ENCODE peak calls at places on chromosome 3, in four cellular contexts. E is glutamatergic neuron, W is fibroblast of pulmonary artery, K is neural crest cell. R is an unnamed sample.

GRCh38 chr3:147619925-147620580 is 210.9 kb downstream of the ZIC1 start:
- DNase-seq in E (no peak), W (no peak), K (no peak), R (peak)

GRCh38 chr3:181782306-181782924 is 70.7 kb downstream of the SOX2 start:
- DNase-seq in E (no peak), W (peak), K (no peak), R (no peak)

GRCh38 chr3:76869726-76870414 is 170.0 kb upstream of the ROBO2 start:
- DNase-seq in E (no peak), W (no peak), K (no peak), R (no peak)

GRCh38 chr3:123635220-123635619 is 50.4 kb upstream of the HACD2 start:
- DNase-seq in E (no peak), W (no peak), K (no peak), R (no peak)

GRCh38 chr3:170809021-170809974 is 60.7 kb downstream of the RPL22L1 start:
- DNase-seq in E (no peak), W (peak), K (peak), R (peak)

GRCh38 chr3:71251156-71251775 is 332.3 kb downstream of the FOXP1 start:
- DNase-seq in E (no peak), W (peak), K (no peak), R (no peak)

GRCh38 chr3:195802261-195802701 is 9.4 kb downstream of the MUC4 start:
- DNase-seq in E (no peak), W (no peak), K (no peak), R (no peak)

GRCh38 chr3:3160826-3161225 is 18.7 kb downstream of the CRBN start:
- DNase-seq in E (no peak), W (no peak), K (no peak), R (no peak)

GRCh38 chr3:64444619-64445317 is 219.5 kb upstream of the PRICKLE2 start:
- DNase-seq in E (no peak), W (no peak), K (no peak), R (peak)
- TF ChIP-seq CTCF in E (no peak), W (no peak), K (no peak), R (no peak)

GRCh38 chr3:63364909-63365308 is 86.8 kb downstream of the SYNPR start:
- DNase-seq in E (peak), W (no peak), K (no peak), R (peak)
- TF ChIP-seq CTCF in E (peak), W (peak), K (peak), R (peak)

DNA sequence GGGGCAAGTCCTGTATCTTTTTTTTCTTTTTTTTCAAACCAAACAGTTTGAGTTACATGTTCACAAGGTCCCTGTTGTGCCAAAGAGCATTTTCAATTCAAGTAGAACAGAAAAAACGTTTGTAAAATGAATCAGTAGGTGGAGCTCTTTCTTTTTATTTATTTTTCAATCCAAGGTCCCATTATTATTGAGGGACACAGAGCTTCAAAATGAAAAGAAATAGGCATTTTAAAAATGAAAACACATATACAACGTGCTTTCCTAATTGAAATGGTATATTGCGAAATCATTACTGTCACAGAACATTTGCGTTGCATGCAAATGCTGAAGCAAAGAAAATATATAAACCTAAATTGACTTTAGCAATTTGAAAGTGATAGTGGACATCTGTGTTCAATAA is 711.0 kb downstream of the MECOM start:
- DNase-seq in E (no peak), W (peak), K (no peak), R (no peak)
- TF ChIP-seq CTCF in E (no peak), W (peak), K (peak), R (no peak)

DNA sequence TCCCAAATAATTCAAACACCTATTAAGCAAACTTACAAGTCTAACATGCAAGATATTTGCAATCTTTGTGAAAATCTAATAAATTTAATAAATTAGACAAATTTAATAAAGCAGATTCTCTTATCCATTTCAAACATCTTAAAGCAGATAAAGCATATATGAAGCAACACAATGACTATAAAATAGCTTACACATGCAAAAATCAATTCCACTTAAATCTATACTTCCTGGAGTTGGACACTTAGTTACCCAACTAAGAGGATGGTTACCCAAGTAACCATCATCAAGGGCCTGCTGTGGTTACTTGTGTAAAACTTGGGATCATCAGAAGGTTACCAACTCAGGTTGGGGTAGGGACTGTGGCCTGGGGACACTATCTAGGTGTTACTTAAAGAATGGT is 206.8 kb downstream of the CD47 start:
- DNase-seq in E (no peak), W (no peak), K (no peak), R (no peak)
- TF ChIP-seq CTCF in E (no peak), W (no peak), K (no peak), R (no peak)

GRCh38 chr3:43644443-43644842 is 22.6 kb upstream of the ANO10 start:
- DNase-seq in E (no peak), W (no peak), K (no peak), R (no peak)

GRCh38 chr3:43632986-43633385 is 11.2 kb upstream of the ANO10 start:
- DNase-seq in E (no peak), W (no peak), K (no peak), R (no peak)

GRCh38 chr3:43641306-43642114 is 19.7 kb upstream of the ANO10 start:
- DNase-seq in E (no peak), W (no peak), K (no peak), R (no peak)

GRCh38 chr3:43637702-43638101 is 15.9 kb upstream of the ANO10 start:
- DNase-seq in E (no peak), W (no peak), K (no peak), R (no peak)

GRCh38 chr3:43638594-43639447 is 17.0 kb upstream of the ANO10 start:
- DNase-seq in E (no peak), W (no peak), K (no peak), R (no peak)
- TF ChIP-seq CTCF in E (no peak), W (no peak), K (no peak), R (no peak)

GRCh38 chr3:126268866-126269265 is 88.3 kb downstream of the KLF15 start:
- DNase-seq in E (no peak), W (no peak), K (no peak), R (no peak)

GRCh38 chr3:126266291-126266840 is 86.0 kb upstream of the ALDH1L1 start:
- DNase-seq in E (no peak), W (peak), K (no peak), R (peak)

GRCh38 chr3:126267976-126268615 is 87.7 kb upstream of the ALDH1L1 start:
- DNase-seq in E (no peak), W (no peak), K (no peak), R (no peak)

GRCh38 chr3:126266850-126267168 is 86.4 kb upstream of the ALDH1L1 start:
- DNase-seq in E (no peak), W (no peak), K (no peak), R (no peak)

GRCh38 chr3:126267169-126267975 is 87.0 kb upstream of the ALDH1L1 start:
- DNase-seq in E (peak), W (peak), K (peak), R (peak)
- TF ChIP-seq CTCF in E (no peak), W (peak), K (peak), R (no peak)

DNA sequence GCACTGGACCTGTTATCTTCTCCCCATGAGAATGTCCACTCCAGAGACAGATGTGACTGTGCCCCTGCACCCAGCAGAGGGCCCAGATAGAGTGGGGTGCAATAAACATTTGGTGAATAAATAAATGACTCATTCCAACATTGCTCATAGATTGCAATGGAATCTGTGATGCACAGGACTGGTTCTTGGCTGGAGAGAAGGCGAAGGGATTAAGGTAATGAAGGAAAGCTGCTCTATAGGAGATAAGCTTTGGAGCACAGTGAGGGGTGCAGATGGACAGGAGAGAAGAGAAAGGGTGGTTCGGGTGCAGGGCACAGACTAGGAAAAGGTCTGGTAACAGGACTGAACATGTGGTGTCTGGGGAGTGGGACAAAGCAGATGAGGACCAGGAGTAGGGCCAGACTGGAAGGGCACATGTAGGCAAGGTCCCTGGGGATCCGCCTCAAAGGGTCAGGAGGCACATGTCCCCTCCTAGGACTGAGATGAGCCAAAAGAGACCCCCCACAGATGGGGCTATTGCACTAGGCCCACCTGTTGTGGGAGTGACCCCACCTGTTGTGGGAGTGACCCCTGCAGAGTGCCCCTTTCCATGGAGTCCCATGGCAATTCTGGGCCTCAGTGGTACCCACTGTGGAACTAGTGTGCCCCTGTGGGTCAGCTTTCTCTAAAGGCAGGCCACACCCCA is 17.5 kb upstream of the POC1A start:
- DNase-seq in E (no peak), W (peak), K (no peak), R (no peak)
- TF ChIP-seq CTCF in E (no peak), W (peak), K (no peak), R (no peak)

GRCh38 chr3:44659015-44659414 is 10.5 kb downstream of the ZNF35 start:
- DNase-seq in E (no peak), W (no peak), K (no peak), R (no peak)

GRCh38 chr3:44659434-44659833 is 10.9 kb downstream of the ZNF35 start:
- DNase-seq in E (no peak), W (no peak), K (no peak), R (no peak)

GRCh38 chr3:44665173-44665572 is 16.6 kb downstream of the ZNF35 start:
- DNase-seq in E (no peak), W (no peak), K (no peak), R (no peak)

DNA sequence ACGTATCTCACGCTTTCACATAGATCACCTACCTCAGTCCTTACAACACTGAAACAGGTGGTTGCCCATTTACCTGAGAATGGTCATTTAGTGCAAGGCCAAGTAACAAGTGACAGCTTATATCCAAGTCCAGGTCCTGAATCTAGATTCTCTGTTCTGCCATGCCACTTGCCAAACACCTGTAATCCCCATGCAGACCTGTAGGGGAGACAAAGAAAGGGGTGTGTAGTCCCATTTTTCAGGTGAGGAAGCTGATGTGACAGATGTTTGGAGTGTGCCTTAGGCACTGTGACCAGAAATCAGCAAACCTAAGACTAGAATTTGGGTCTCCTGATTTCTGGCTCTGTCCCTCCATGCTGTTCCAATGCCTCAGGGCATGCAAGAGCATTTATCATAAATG is 12.7 kb downstream of the ZNF35 start:
- DNase-seq in E (no peak), W (no peak), K (no peak), R (no peak)
- TF ChIP-seq CTCF in E (peak), W (peak), K (peak), R (no peak)